ENCODE peak calls at places on chromosomes 11 and 22, in four cellular contexts. F is CD8-positive, alpha-beta T cell; T is aorta; Q is esophagus squamous epithelium. N is an unnamed sample.

GRCh38 chr11:83659466-83659865 is 373.3 kb upstream of the CCDC90B start:
- DNase-seq in T (no peak), Q (no peak), F (no peak), N (no peak)

GRCh38 chr22:22374579-22374978 is 130.0 kb downstream of the VPREB1 start:
- DNase-seq in Q (no peak), T (no peak), F (no peak), N (no peak)

GRCh38 chr22:25485626-25486545 is 78.6 kb upstream of the GRK3 start:
- DNase-seq in F (no peak), Q (no peak), T (no peak), N (no peak)

GRCh38 chr11:17703951-17704350 is 15.4 kb upstream of the MYOD1 start:
- DNase-seq in T (no peak), F (no peak), Q (no peak), N (peak; percentile 16)

GRCh38 chr11:132318421-132319157 is 948.2 kb downstream of the NTM start:
- DNase-seq in Q (no peak), T (no peak), F (no peak), N (no peak)

GRCh38 chr11:61162092-61162935 is 1.1 kb upstream of the VPS37C start:
- DNase-seq in T (no peak), F (no peak), Q (no peak), N (peak; percentile 65)

GRCh38 chr11:120055646-120056045 is 82.3 kb downstream of the TRIM29 start:
- DNase-seq in Q (no peak), F (no peak), T (no peak), N (no peak)

GRCh38 chr22:35452810-35453743 is 53.1 kb downstream of the MCM5 start:
- DNase-seq in F (no peak), Q (no peak), T (no peak), N (no peak)

GRCh38 chr11:117045956-117046355 is 52.3 kb downstream of the SIK3 start:
- DNase-seq in F (no peak), Q (no peak), T (no peak), N (no peak)

GRCh38 chr11:45100338-45100737 is 46.1 kb upstream of the PRDM11 start:
- DNase-seq in F (no peak), T (no peak), Q (no peak), N (peak; percentile 74)

GRCh38 chr11:122146475-122146874 is 30.5 kb upstream of the BLID start:
- DNase-seq in F (no peak), T (no peak), Q (no peak), N (no peak)

GRCh38 chr11:124919836-124920755 is 1.0 kb downstream of the HEPN1 start:
- DNase-seq in Q (no peak), F (no peak), T (no peak), N (no peak)
- H3K4me3 ChIP-seq in Q (peak overlapping the region; percentile 50), F (peak overlapping the region; percentile 42), T (no peak overlapping the region), N (no peak overlapping the region)

GRCh38 chr22:40976866-40977700 is 25.9 kb downstream of the RBX1 start:
- DNase-seq in F (no peak), Q (no peak), T (no peak), N (no peak)

GRCh38 chr22:40975346-40975745 is 24.2 kb downstream of the RBX1 start:
- DNase-seq in F (no peak), T (no peak), Q (no peak), N (no peak)

GRCh38 chr22:40967120-40967760 is 16.1 kb downstream of the RBX1 start:
- DNase-seq in Q (no peak), F (no peak), T (no peak), N (no peak)

DNA sequence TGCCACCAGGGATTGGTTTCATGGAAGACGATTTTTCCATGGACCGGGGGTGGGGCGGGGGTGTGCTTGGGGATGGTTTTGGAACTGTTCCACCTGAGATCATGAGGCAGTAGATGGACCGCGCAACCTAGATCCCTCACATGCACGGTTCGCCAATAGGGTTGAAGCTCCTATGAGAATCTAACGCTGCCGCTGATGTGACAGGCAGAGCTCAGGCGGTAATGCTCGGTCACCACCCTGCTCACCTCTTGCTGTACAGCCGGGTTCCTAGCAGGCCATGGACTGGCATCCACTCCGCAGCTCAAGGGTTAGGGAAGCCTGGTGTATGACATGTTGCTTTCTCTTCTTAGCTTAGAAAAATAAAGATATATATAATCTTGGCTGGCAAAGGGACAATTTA is 22.0 kb downstream of the RBX1 start:
- DNase-seq in F (no peak), T (no peak), Q (no peak), N (no peak)
- H3K4me3 ChIP-seq in F (no peak overlapping the region), T (no peak overlapping the region), Q (no peak overlapping the region), N (no peak overlapping the region)

GRCh38 chr11:1557168-1557884 is 14.7 kb downstream of the DUSP8 start:
- DNase-seq in F (no peak), T (no peak), Q (no peak), N (no peak)

GRCh38 chr11:1553808-1554594 is 18.1 kb downstream of the DUSP8 start:
- DNase-seq in F (no peak), Q (no peak), T (peak; percentile 50), N (no peak)

GRCh38 chr11:1556278-1557167 is 15.5 kb downstream of the DUSP8 start:
- DNase-seq in F (no peak), T (no peak), Q (no peak), N (no peak)

GRCh38 chr11:1555713-1556153 is 16.3 kb downstream of the DUSP8 start:
- DNase-seq in Q (no peak), T (no peak), F (no peak), N (no peak)

DNA sequence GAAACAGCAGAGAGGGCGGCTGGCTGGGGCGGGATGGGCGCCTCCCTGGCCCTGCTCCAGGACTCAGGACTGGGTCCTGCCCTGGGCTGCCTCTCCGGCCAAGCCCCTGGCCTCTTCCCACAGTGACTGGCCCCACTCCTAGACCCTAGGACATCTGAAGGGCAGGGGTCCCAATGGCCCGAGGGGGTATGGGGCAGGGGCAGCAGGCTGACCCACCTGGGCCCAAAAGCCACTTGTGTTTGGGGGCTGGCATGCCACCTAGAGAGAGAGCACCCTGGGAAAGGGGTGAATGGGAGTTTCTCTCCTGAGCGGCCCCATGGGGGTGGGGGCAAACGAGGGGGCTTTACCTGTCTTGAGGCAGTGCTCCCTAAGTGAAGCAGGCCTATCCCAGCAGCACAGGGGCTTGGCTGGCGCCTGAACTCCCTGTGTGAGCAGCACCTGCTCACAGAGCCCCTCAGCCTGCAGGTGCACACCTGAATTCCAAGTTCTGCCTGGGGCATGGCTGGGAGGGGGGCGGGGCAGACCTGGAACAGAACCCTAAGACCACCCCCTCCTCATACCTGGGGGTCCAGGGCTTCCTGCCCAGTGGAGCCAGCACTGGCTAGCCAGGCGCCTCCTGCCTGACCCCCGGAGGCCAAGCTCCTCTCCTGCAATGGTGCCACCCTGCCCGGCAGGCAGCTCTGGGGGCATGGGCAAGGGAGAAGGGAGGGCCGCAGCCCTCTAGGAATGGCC is 16.9 kb downstream of the DUSP8 start:
- DNase-seq in T (peak; percentile 38), F (no peak), Q (no peak), N (no peak)
- H3K4me3 ChIP-seq in T (no peak overlapping the region), F (no peak overlapping the region), Q (no peak overlapping the region), N (no peak overlapping the region)

GRCh38 chr11:73342633-73343032 is 33.6 kb upstream of the RELT start:
- DNase-seq in F (no peak), Q (no peak), T (no peak), N (no peak)
- H3K4me3 ChIP-seq in F (no peak overlapping the region), Q (peak overlapping the region; percentile 42), T (no peak overlapping the region), N (peak overlapping the region; percentile 12)

GRCh38 chr22:40519284-40519947 is 117.1 kb downstream of the MRTFA start:
- DNase-seq in T (no peak), F (no peak), Q (no peak), N (no peak)
- H3K4me3 ChIP-seq in T (no peak overlapping the region), F (peak overlapping the region; percentile 18), Q (no peak overlapping the region), N (no peak overlapping the region)

GRCh38 chr11:47589504-47590025 is 3.1 kb downstream of the FAM180B start:
- DNase-seq in Q (no peak), F (no peak), T (peak; percentile 33), N (no peak)
- H3K4me3 ChIP-seq in Q (peak overlapping the region; percentile 36), F (no peak overlapping the region), T (peak overlapping the region; percentile 3), N (no peak overlapping the region)

DNA sequence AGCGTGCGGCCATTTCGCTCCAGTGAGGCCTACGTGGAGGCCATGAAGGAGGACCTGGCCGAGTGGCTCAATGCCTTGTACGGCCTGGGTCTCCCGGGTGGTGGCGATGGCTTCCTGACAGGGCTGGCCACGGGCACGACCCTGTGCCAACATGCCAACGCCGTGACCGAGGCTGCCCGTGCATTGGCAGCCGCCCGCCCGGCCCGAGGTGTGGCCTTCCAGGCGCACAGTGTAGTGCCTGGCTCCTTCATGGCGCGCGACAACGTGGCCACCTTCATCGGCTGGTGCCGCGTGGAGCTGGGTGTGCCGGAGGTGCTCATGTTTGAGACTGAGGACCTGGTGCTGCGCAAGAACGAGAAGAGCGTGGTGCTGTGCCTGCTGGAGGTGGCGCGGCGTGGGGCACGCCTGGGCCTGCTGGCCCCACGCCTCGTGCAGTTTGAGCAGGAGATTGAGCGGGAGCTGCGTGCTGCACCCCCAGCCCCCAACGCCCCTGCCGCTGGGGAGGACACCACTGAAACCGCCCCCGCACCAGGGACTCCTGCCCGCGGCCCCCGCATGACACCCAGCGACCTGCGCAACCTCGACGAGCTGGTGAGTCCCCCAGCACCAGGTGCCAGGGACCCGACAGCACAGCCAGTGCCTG is 1.8 kb downstream of the GAS2L1 start:
- DNase-seq in Q (no peak), T (peak; percentile 56), F (no peak), N (no peak)
- H3K4me3 ChIP-seq in Q (peak overlapping the region; percentile 75), T (no peak overlapping the region), F (no peak overlapping the region), N (peak overlapping the region; percentile 60)